ENCODE peak calls at places on chromosomes 2 and 18, in eight cellular contexts. I, Q, U, W, M, X, L and J are unnamed samples.

GRCh38 chr2:172105715-172106124 is 3.0 kb upstream of the DLX2 start:
- DNase-seq in I (peak), Q (no peak), U (no peak), W (no peak), M (no peak), X (no peak), L (no peak), J (no peak)

GRCh38 chr2:35199298-35199697 is 1156.3 kb upstream of the CRIM1 start:
- DNase-seq in I (no peak), Q (no peak), U (no peak), W (no peak), M (no peak), X (peak), L (no peak), J (no peak)

GRCh38 chr2:218180728-218181127 is 14.0 kb upstream of the CXCR1 start:
- DNase-seq in I (no peak), Q (no peak), U (no peak), W (no peak), M (no peak), X (peak), L (no peak), J (no peak)

GRCh38 chr2:55763721-55764120 is 70.1 kb upstream of the PNPT1 start:
- DNase-seq in I (no peak), Q (no peak), U (no peak), W (no peak), M (no peak), X (no peak), L (no peak), J (no peak)

GRCh38 chr2:241279828-241280227 is 35.6 kb downstream of the HDLBP start:
- DNase-seq in I (no peak), Q (no peak), U (no peak), W (no peak), M (no peak), X (no peak), L (no peak), J (no peak)

GRCh38 chr2:172968061-172968469 is 107.6 kb upstream of the MAP3K20 start:
- DNase-seq in I (no peak), Q (no peak), U (no peak), W (no peak), M (peak), X (peak), L (no peak), J (peak)

GRCh38 chr18:61844726-61845125 is 48.1 kb downstream of the RNF152 start:
- DNase-seq in I (no peak), Q (no peak), U (no peak), W (no peak), M (no peak), X (no peak), L (no peak), J (no peak)

GRCh38 chr2:217798743-217799552 is 203.8 kb downstream of the TNS1 start:
- DNase-seq in I (no peak), Q (no peak), U (no peak), W (no peak), M (peak), X (no peak), L (no peak), J (no peak)

GRCh38 chr2:30611572-30611971 is 164.5 kb downstream of the LCLAT1 start:
- DNase-seq in I (no peak), Q (no peak), U (no peak), W (no peak), M (no peak), X (no peak), L (no peak), J (peak)

GRCh38 chr18:52499646-52500045 is 159.6 kb downstream of the DCC start:
- DNase-seq in I (no peak), Q (no peak), U (no peak), W (no peak), M (no peak), X (no peak), L (no peak), J (no peak)

GRCh38 chr18:2218101-2218500 is 353.2 kb downstream of the METTL4 start:
- DNase-seq in I (no peak), Q (no peak), U (no peak), W (no peak), M (no peak), X (no peak), L (no peak), J (no peak)

GRCh38 chr2:29325544-29325943 is 210.3 kb downstream of the CLIP4 start:
- DNase-seq in I (no peak), Q (no peak), U (no peak), W (no peak), M (no peak), X (no peak), L (no peak), J (no peak)

GRCh38 chr2:24540011-24540477 is 49.0 kb downstream of the NCOA1 start:
- DNase-seq in I (no peak), Q (no peak), U (no peak), W (no peak), M (no peak), X (no peak), L (no peak), J (no peak)

GRCh38 chr2:70692256-70692655 is 75.7 kb downstream of the ADD2 start:
- DNase-seq in I (no peak), Q (no peak), U (no peak), W (no peak), M (no peak), X (no peak), L (no peak), J (no peak)

GRCh38 chr2:238591732-238592131 is 165.0 kb downstream of the ASB1 start:
- DNase-seq in I (no peak), Q (no peak), U (no peak), W (no peak), M (no peak), X (no peak), L (no peak), J (no peak)

GRCh38 chr18:76720683-76721082 is 101.7 kb upstream of the ZNF236 start:
- DNase-seq in I (no peak), Q (no peak), U (no peak), W (no peak), M (no peak), X (no peak), L (no peak), J (peak)

GRCh38 chr2:189835855-189836558 is 51.8 kb downstream of the PMS1 start:
- DNase-seq in I (no peak), Q (no peak), U (no peak), W (no peak), M (no peak), X (no peak), L (no peak), J (peak)

GRCh38 chr2:86646865-86647264 is 23.2 kb upstream of the RNF103 start:
- DNase-seq in I (no peak), Q (no peak), U (no peak), W (no peak), M (no peak), X (no peak), L (no peak), J (no peak)

GRCh38 chr2:112703684-112704083 is 17.1 kb upstream of the NT5DC4 start:
- DNase-seq in I (no peak), Q (no peak), U (no peak), W (no peak), M (no peak), X (no peak), L (no peak), J (no peak)

GRCh38 chr2:6676776-6677175 is 188.9 kb downstream of the CMPK2 start:
- DNase-seq in I (no peak), Q (no peak), U (no peak), W (no peak), M (no peak), X (no peak), L (no peak), J (no peak)

GRCh38 chr18:55433140-55433539 is 154.9 kb downstream of the TCF4 start:
- DNase-seq in I (no peak), Q (no peak), U (no peak), W (no peak), M (no peak), X (no peak), L (no peak), J (no peak)

GRCh38 chr18:76471593-76471992 is 23.4 kb downstream of the ZNF516 start:
- DNase-seq in I (no peak), Q (no peak), U (no peak), W (no peak), M (no peak), X (no peak), L (no peak), J (no peak)

GRCh38 chr2:191165190-191165643 is 14.4 kb upstream of the STAT4 start:
- DNase-seq in I (peak), Q (no peak), U (peak), W (no peak), M (no peak), X (peak), L (no peak), J (peak)

GRCh38 chr2:236155406-236155805 is 12.8 kb downstream of the GBX2 start:
- DNase-seq in I (no peak), Q (no peak), U (no peak), W (no peak), M (no peak), X (no peak), L (no peak), J (no peak)

GRCh38 chr2:27855476-27855875 is 34.7 kb downstream of the RBKS start:
- DNase-seq in I (no peak), Q (no peak), U (no peak), W (no peak), M (peak), X (peak), L (no peak), J (peak)

GRCh38 chr2:86079981-86080911 is 25.4 kb downstream of the POLR1A start:
- DNase-seq in I (peak), Q (no peak), U (peak), W (peak), M (peak), X (peak), L (peak), J (peak)

GRCh38 chr2:231795525-231796327 is 9.5 kb downstream of the COPS7B start:
- DNase-seq in I (no peak), Q (no peak), U (no peak), W (no peak), M (peak), X (peak), L (no peak), J (peak)

GRCh38 chr2:176814274-176814673 is 398.3 kb upstream of the HNRNPA3 start:
- DNase-seq in I (no peak), Q (no peak), U (no peak), W (no peak), M (no peak), X (no peak), L (no peak), J (no peak)

GRCh38 chr2:73268831-73269685 is 15.2 kb downstream of the FBXO41 start:
- DNase-seq in I (no peak), Q (no peak), U (peak), W (peak), M (no peak), X (no peak), L (peak), J (no peak)

GRCh38 chr2:166375736-166376487 is at the start of gene SCN9A:
- DNase-seq in I (peak), Q (no peak), U (peak), W (peak), M (peak), X (no peak), L (no peak), J (peak)

GRCh38 chr2:40283111-40283909 is 168.6 kb downstream of the SLC8A1 start:
- DNase-seq in I (no peak), Q (no peak), U (no peak), W (no peak), M (no peak), X (no peak), L (no peak), J (no peak)

GRCh38 chr2:237558918-237559645 is 7.3 kb upstream of the PRLH start:
- DNase-seq in I (no peak), Q (no peak), U (no peak), W (no peak), M (no peak), X (no peak), L (no peak), J (peak)

GRCh38 chr2:150001788-150002187 is 414.2 kb upstream of the MMADHC start:
- DNase-seq in I (no peak), Q (no peak), U (no peak), W (no peak), M (no peak), X (no peak), L (no peak), J (no peak)

GRCh38 chr2:137842430-137842829 is 121.8 kb upstream of the HNMT start:
- DNase-seq in I (no peak), Q (no peak), U (no peak), W (no peak), M (no peak), X (no peak), L (no peak), J (no peak)

GRCh38 chr2:131828164-131828561 is 300.5 kb downstream of the CCDC74A start:
- DNase-seq in I (no peak), Q (no peak), U (no peak), W (no peak), M (no peak), X (no peak), L (no peak), J (no peak)

GRCh38 chr18:48058486-48058885 is 128.0 kb upstream of the SMAD2 start:
- DNase-seq in I (no peak), Q (no peak), U (no peak), W (no peak), M (no peak), X (no peak), L (no peak), J (no peak)

GRCh38 chr2:191376981-191377629 is 131.9 kb downstream of the MYO1B start:
- DNase-seq in I (no peak), Q (no peak), U (no peak), W (peak), M (peak), X (peak), L (no peak), J (peak)

GRCh38 chr18:13725566-13726227 is 661 bp downstream of the FAM210A start:
- DNase-seq in I (no peak), Q (peak), U (peak), W (no peak), M (peak), X (peak), L (no peak), J (peak)